ENCODE peak calls at places on chromosomes 1 and 21, in six cellular contexts. K is naive thymus-derived CD4-positive, alpha-beta T cell; P is T47D; A is cardiac septum; W is activated T-cell treated with anti-CD3 and anti-CD28 coated beads, Interleukin-2, amount 50 U/mL, for 72 hours; M is activated CD8-positive, alpha-beta memory T cell treated with anti-CD3 and anti-CD28 coated beads, Interleukin-2, amount 50 U/mL, for 48 hours. G is an unnamed sample.
A peak's percentile ranks its signal among the peaks of the same experiment; 100 is the strongest.

GRCh38 chr1:245771521-245772281 is 616.9 kb downstream of the KIF26B start:
- DNase-seq in K (no peak), P (no peak), A (no peak), W (no peak), M (no peak), G (peak; percentile 38)

GRCh38 chr1:86489242-86489878 is 20.6 kb downstream of the CLCA1 start:
- DNase-seq in K (no peak), P (no peak), A (no peak), W (no peak), M (no peak), G (no peak)

GRCh38 chr1:54307305-54307704 is 98.9 kb downstream of the SSBP3 start:
- DNase-seq in K (no peak), P (no peak), A (no peak), W (no peak), M (no peak), G (no peak)

GRCh38 chr1:168627370-168627769 is 51.0 kb downstream of the XCL1 start:
- DNase-seq in K (no peak), P (no peak), A (no peak), W (no peak), M (no peak), G (no peak)

GRCh38 chr21:37653201-37653600 is 263.1 kb downstream of the KCNJ6 start:
- DNase-seq in K (no peak), P (no peak), A (no peak), W (no peak), M (no peak), G (no peak)

GRCh38 chr21:37496972-37497371 is 130.4 kb downstream of the DYRK1A start:
- DNase-seq in K (no peak), P (no peak), A (no peak), W (no peak), M (no peak), G (no peak)

GRCh38 chr1:53608676-53609075 is 130.3 kb downstream of the GLIS1 start:
- DNase-seq in K (no peak), P (no peak), A (no peak), W (no peak), M (no peak), G (no peak)

GRCh38 chr21:37675202-37675801 is 241.0 kb downstream of the KCNJ6 start:
- DNase-seq in K (peak; percentile 38), P (peak; percentile 60), A (no peak), W (peak; percentile 75), M (peak; percentile 90), G (peak; percentile 31)

GRCh38 chr1:116203192-116203723 is 92.1 kb downstream of the MAB21L3 start:
- DNase-seq in K (no peak), P (no peak), A (no peak), W (no peak), M (no peak), G (no peak)